ENCODE peak calls at places on chromosomes 7 and 10, in ten cellular contexts. K is germinal center; Q is astrocyte of the cerebellum; G is activated naive CD4-positive, alpha-beta T cell; A is A673; U is stimulated activated CD4-positive, alpha-beta T cell treated with anti-CD3 and anti-CD28 coated beads, Interleukin-1b, Interleukin-23, amount 100 ng/mL, for 4 hours; R is fibroblast of lung; L is GM04503; Z is Right ventricle myocardium inferior; T is immature natural killer cell. P is an unnamed sample.

GRCh38 chr7:142482899-142483658 is 225.2 kb upstream of the PRSS58 start:
- DNase-seq in K (peak), Q (no peak), U (peak), Z (no peak), R (peak), G (peak), T (peak), L (no peak), A (peak), P (no peak)

GRCh38 chr7:156889746-156890145 is 3.2 kb downstream of the LMBR1 start:
- DNase-seq in U (no peak), Z (no peak), Q (no peak), K (no peak), A (no peak), R (no peak), G (no peak), L (no peak), T (no peak), P (no peak)

GRCh38 chr7:131898418-131898817 is 342.0 kb upstream of the PODXL start:
- DNase-seq in Q (no peak), K (no peak), A (no peak), L (peak), R (peak), Z (no peak), U (no peak), G (no peak), T (no peak), P (no peak)

GRCh38 chr7:57638651-57639050 is 188.7 kb downstream of the ZNF716 start:
- DNase-seq in Q (no peak), L (no peak), G (no peak), R (no peak), A (no peak), U (no peak), Z (no peak), K (no peak), T (no peak), P (no peak)

GRCh38 chr7:130222-130572 is 62.2 kb upstream of the FAM20C start:
- DNase-seq in A (no peak), L (no peak), G (no peak), Q (no peak), U (no peak), K (no peak), R (no peak), Z (no peak), T (no peak), P (no peak)

GRCh38 chr10:35495521-35496238 is 109.5 kb upstream of the GJD4 start:
- DNase-seq in L (no peak), A (no peak), U (no peak), G (no peak), R (no peak), T (no peak), Q (no peak), Z (peak), K (peak), P (no peak)

GRCh38 chr10:68208424-68209042 is 23.4 kb downstream of the ATOH7 start:
- DNase-seq in U (no peak), K (no peak), G (no peak), L (peak), T (no peak), R (peak), Q (peak), Z (no peak), A (peak), P (peak)

GRCh38 chr7:122304604-122304975 is at the start of gene FEZF1:
- DNase-seq in T (no peak), L (no peak), U (no peak), Z (no peak), A (peak), R (no peak), Q (no peak), K (no peak), G (no peak), P (no peak)

GRCh38 chr10:30751678-30752331 is 122.3 kb upstream of the LYZL2 start:
- DNase-seq in Q (peak), T (peak), A (peak), U (peak), R (peak), L (no peak), K (peak), Z (peak), G (no peak), P (peak)

GRCh38 chr10:113752553-113752952 is 1.1 kb downstream of the PLEKHS1 start:
- DNase-seq in Q (no peak), U (no peak), G (no peak), A (no peak), R (no peak), T (no peak), L (no peak), K (no peak), Z (no peak), P (no peak)

GRCh38 chr10:74750848-74751274 is 75.5 kb upstream of the KAT6B start:
- DNase-seq in U (no peak), G (no peak), Z (no peak), T (peak), R (no peak), Q (no peak), K (peak), A (no peak), L (no peak), P (no peak)

GRCh38 chr7:135114622-135115021 is 33.2 kb upstream of the TMEM140 start:
- DNase-seq in G (no peak), Q (no peak), R (no peak), U (no peak), Z (no peak), T (no peak), K (no peak), L (no peak), A (no peak), P (no peak)

GRCh38 chr7:147197006-147197405 is 1080.4 kb downstream of the CNTNAP2 start:
- DNase-seq in G (no peak), A (no peak), T (no peak), Z (no peak), K (no peak), U (no peak), Q (no peak), L (no peak), R (no peak), P (no peak)

GRCh38 chr7:110633313-110633712 is 457.6 kb upstream of the LRRN3 start:
- DNase-seq in Q (no peak), G (no peak), L (no peak), U (no peak), Z (no peak), R (no peak), A (no peak), T (no peak), K (no peak), P (no peak)

GRCh38 chr7:128895320-128895719 is 15.2 kb downstream of the KCP start:
- DNase-seq in G (no peak), Q (no peak), T (no peak), U (no peak), R (no peak), A (no peak), Z (peak), L (no peak), K (no peak), P (no peak)

GRCh38 chr7:123410273-123410928 is 124.0 kb downstream of the IQUB start:
- DNase-seq in U (no peak), G (no peak), R (peak), T (no peak), Z (no peak), Q (peak), K (no peak), A (peak), L (no peak), P (peak)

GRCh38 chr7:77427996-77428603 is 12.0 kb upstream of the GSAP start:
- DNase-seq in U (no peak), K (no peak), A (no peak), Z (no peak), L (no peak), G (no peak), Q (no peak), R (peak), T (peak), P (no peak)

GRCh38 chr7:40077849-40078248 is 56.6 kb downstream of the MPLKIP start:
- DNase-seq in A (no peak), G (no peak), Q (no peak), Z (no peak), L (no peak), K (no peak), U (no peak), T (no peak), R (no peak), P (no peak)

GRCh38 chr10:16967866-16968721 is 150.9 kb upstream of the RSU1 start:
- DNase-seq in R (peak), T (no peak), U (no peak), Z (no peak), L (peak), A (no peak), G (no peak), K (no peak), Q (peak), P (peak)

GRCh38 chr7:74141705-74142104 is 32.5 kb upstream of the EIF4H start:
- DNase-seq in T (no peak), G (no peak), K (no peak), L (no peak), A (no peak), U (no peak), R (no peak), Q (no peak), Z (no peak), P (no peak)

GRCh38 chr10:116756277-116756676 is 13.9 kb upstream of the HSPA12A start:
- DNase-seq in Z (no peak), K (no peak), L (no peak), Q (no peak), U (no peak), G (no peak), T (no peak), R (no peak), A (no peak), P (no peak)

GRCh38 chr7:31068006-31068675 is 16.0 kb downstream of the ADCYAP1R1 start:
- DNase-seq in K (no peak), U (no peak), T (no peak), L (no peak), A (no peak), Q (no peak), R (no peak), G (no peak), Z (peak), P (no peak)

GRCh38 chr10:11668847-11669610 is 57.6 kb upstream of the USP6NL start:
- DNase-seq in K (no peak), U (no peak), R (no peak), G (no peak), Z (no peak), L (no peak), T (no peak), Q (no peak), A (no peak), P (no peak)

GRCh38 chr10:87054373-87055295 is 34.5 kb downstream of the FAM25A start:
- DNase-seq in R (peak), Q (peak), U (no peak), T (no peak), L (peak), Z (no peak), A (peak), G (no peak), K (no peak), P (peak)

GRCh38 chr7:2202361-2202761 is 30.4 kb downstream of the MAD1L1 start:
- DNase-seq in R (no peak), L (no peak), G (no peak), Q (no peak), T (no peak), U (no peak), A (no peak), K (no peak), Z (no peak), P (no peak)

GRCh38 chr10:87053121-87053520 is 33.0 kb downstream of the FAM25A start:
- DNase-seq in L (no peak), Z (no peak), Q (no peak), R (no peak), A (no peak), G (no peak), U (no peak), T (no peak), K (no peak), P (no peak)

GRCh38 chr7:54811016-54811924 is 52.3 kb upstream of the SEC61G start:
- DNase-seq in Z (no peak), Q (peak), A (peak), L (peak), R (peak), T (no peak), K (no peak), U (no peak), G (no peak), P (peak)

GRCh38 chr10:71419002-71419540 is 22.4 kb downstream of the CDH23 start:
- DNase-seq in Z (no peak), Q (no peak), G (no peak), L (no peak), K (no peak), T (no peak), R (no peak), U (no peak), A (no peak), P (no peak)

GRCh38 chr7:1950066-1950622 is 280.1 kb downstream of the ELFN1 start:
- DNase-seq in L (no peak), U (no peak), Q (no peak), T (no peak), A (no peak), G (no peak), Z (peak), K (no peak), R (no peak), P (no peak)

GRCh38 chr7:74454059-74454947 is 597 bp downstream of the GTF2IRD1 start:
- DNase-seq in Q (no peak), R (no peak), L (no peak), A (no peak), G (no peak), U (peak), Z (no peak), K (no peak), T (no peak), P (no peak)

GRCh38 chr10:79982861-79983260 is 34.0 kb upstream of the SFTPD start:
- DNase-seq in L (no peak), Z (no peak), A (no peak), R (no peak), K (no peak), G (no peak), T (no peak), U (no peak), Q (no peak), P (no peak)

GRCh38 chr10:109698888-109699685 is 224.2 kb downstream of the XPNPEP1 start:
- DNase-seq in G (no peak), T (no peak), U (no peak), R (no peak), L (no peak), Q (no peak), Z (no peak), K (no peak), A (no peak), P (no peak)

GRCh38 chr7:47580811-47581331 is 1.0 kb downstream of the TNS3 start:
- DNase-seq in T (no peak), U (no peak), R (no peak), A (no peak), G (no peak), K (no peak), Z (no peak), L (no peak), Q (no peak), P (no peak)

GRCh38 chr7:94384315-94384714 is 10.4 kb upstream of the COL1A2 start:
- DNase-seq in G (no peak), Z (no peak), R (no peak), L (no peak), K (no peak), T (no peak), A (no peak), Q (no peak), U (no peak), P (no peak)

GRCh38 chr10:5293691-5294550 is 70.8 kb upstream of the UCN3 start:
- DNase-seq in A (peak), T (peak), Q (no peak), G (peak), L (no peak), R (peak), Z (peak), U (peak), K (peak), P (no peak)

GRCh38 chr10:93451244-93451947 is 30.7 kb downstream of the MYOF start:
- DNase-seq in A (no peak), U (no peak), R (no peak), G (no peak), K (no peak), Q (no peak), L (no peak), T (no peak), Z (no peak), P (no peak)

GRCh38 chr10:123573236-123574147 is 92.7 kb upstream of the GPR26 start:
- DNase-seq in L (no peak), R (no peak), Z (no peak), T (no peak), A (peak), K (peak), U (peak), G (no peak), Q (no peak), P (no peak)

GRCh38 chr10:31888442-31888841 is 40.2 kb downstream of the ARHGAP12 start:
- DNase-seq in K (no peak), G (no peak), L (no peak), Q (no peak), R (peak), T (no peak), U (no peak), Z (no peak), A (no peak), P (no peak)

GRCh38 chr7:142188846-142189245 is 69.0 kb downstream of the PRSS58 start:
- DNase-seq in Q (no peak), T (peak), R (no peak), U (no peak), Z (no peak), K (no peak), G (no peak), L (no peak), A (peak), P (no peak)

GRCh38 chr7:101856488-101857357 is 39.3 kb downstream of the CUX1 start:
- DNase-seq in T (peak), A (no peak), R (peak), K (peak), G (peak), Q (no peak), Z (peak), L (peak), U (peak), P (peak)